ENCODE peak calls at places on chromosomes 4 and X, in six cellular contexts. H is astrocyte of the spinal cord, F is RWPE2, Q is heart left ventricle, Y is brain microvascular endothelial cell, E is lung. S is an unnamed sample.

GRCh38 chr4:95431678-95432077 is 117.1 kb downstream of the UNC5C start:
- DNase-seq in H (no peak), F (no peak), Q (no peak), Y (no peak), E (no peak), S (no peak)

GRCh38 chr4:80266267-80266901 is at the start of gene FGF5:
- DNase-seq in H (peak; percentile 94), F (peak; percentile 87), Q (peak; percentile 32), Y (peak; percentile 90), E (no peak), S (peak; percentile 90)

GRCh38 chrX:103453655-103454054 is 65.6 kb downstream of the RAB40A start:
- DNase-seq in H (peak; percentile 89), F (no peak), Q (no peak), Y (peak; percentile 89), E (no peak), S (peak; percentile 98)

GRCh38 chr4:44146516-44146915 is 302.1 kb downstream of the KCTD8 start:
- DNase-seq in H (no peak), F (no peak), Q (no peak), Y (no peak), E (no peak), S (peak; percentile 5)

GRCh38 chrX:11287505-11287904 is 5.7 kb upstream of the AMELX start:
- DNase-seq in H (no peak), F (no peak), Q (no peak), Y (no peak), E (no peak), S (peak; percentile 50)

GRCh38 chr4:121213940-121214339 is 49.8 kb upstream of the TNIP3 start:
- DNase-seq in H (no peak), F (no peak), Q (no peak), Y (no peak), E (no peak), S (no peak)

GRCh38 chrX:63657821-63658220 is 127.2 kb downstream of the ARHGEF9 start:
- DNase-seq in H (peak; percentile 76), F (peak; percentile 53), Q (peak; percentile 47), Y (peak; percentile 89), E (peak; percentile 53), S (peak; percentile 75)

GRCh38 chrX:30910124-30910860 is 21.2 kb upstream of the TAB3 start:
- DNase-seq in H (peak; percentile 69), F (no peak), Q (no peak), Y (peak; percentile 24), E (no peak), S (peak; percentile 12)

GRCh38 chr4:153345011-153345981 is 808 bp downstream of the MND1 start:
- DNase-seq in H (peak; percentile 63), F (peak; percentile 57), Q (peak; percentile 9), Y (peak; percentile 38), E (peak; percentile 33), S (peak; percentile 69)

GRCh38 chr4:40482985-40483647 is 146.5 kb downstream of the RBM47 start:
- DNase-seq in H (no peak), F (no peak), Q (no peak), Y (no peak), E (no peak), S (no peak)

GRCh38 chr4:70153937-70154336 is at the start of gene PRR27:
- DNase-seq in H (no peak), F (no peak), Q (no peak), Y (no peak), E (no peak), S (no peak)

GRCh38 chr4:77481856-77482255 is 123.8 kb upstream of the CXCL13 start:
- DNase-seq in H (no peak), F (no peak), Q (no peak), Y (no peak), E (no peak), S (peak; percentile 37)

GRCh38 chr4:6657242-6658203 is 17.0 kb downstream of the MRFAP1 start:
- DNase-seq in H (no peak), F (no peak), Q (no peak), Y (no peak), E (no peak), S (no peak)

GRCh38 chrX:156000361-156000926 is 2.9 kb downstream of the IL9R start:
- DNase-seq in H (no peak), F (no peak), Q (no peak), Y (no peak), E (no peak), S (no peak)

GRCh38 chrX:117989512-117989911 is 127.1 kb downstream of the KLHL13 start:
- DNase-seq in H (no peak), F (no peak), Q (no peak), Y (no peak), E (no peak), S (no peak)

GRCh38 chr4:108030332-108030731 is 40.6 kb downstream of the HADH start:
- DNase-seq in H (peak; percentile 76), F (no peak), Q (no peak), Y (peak; percentile 78), E (no peak), S (peak; percentile 78)

GRCh38 chr4:66640216-66640615 is 905.1 kb downstream of the CENPC start:
- DNase-seq in H (no peak), F (no peak), Q (no peak), Y (no peak), E (no peak), S (no peak)

GRCh38 chrX:11641368-11641767 is 24.4 kb downstream of the ARHGAP6 start:
- DNase-seq in H (no peak), F (no peak), Q (no peak), Y (no peak), E (no peak), S (peak; percentile 27)

GRCh38 chr4:83054928-83055327 is 19.9 kb downstream of the COPS4 start:
- DNase-seq in H (peak; percentile 16), F (no peak), Q (no peak), Y (no peak), E (no peak), S (peak; percentile 41)

GRCh38 chrX:30653415-30654131 is at the start of gene GK:
- DNase-seq in H (no peak), F (no peak), Q (no peak), Y (no peak), E (no peak), S (no peak)

GRCh38 chr4:38957239-38957815 is 74.9 kb downstream of the TMEM156 start:
- DNase-seq in H (no peak), F (no peak), Q (no peak), Y (no peak), E (no peak), S (no peak)

GRCh38 chrX:84729809-84730208 is 227.6 kb upstream of the HDX start:
- DNase-seq in H (peak; percentile 10), F (no peak), Q (no peak), Y (no peak), E (no peak), S (peak; percentile 52)

GRCh38 chr4:167234388-167234881 is at the start of gene SPOCK3:
- DNase-seq in H (peak; percentile 39), F (peak; percentile 52), Q (peak; percentile 17), Y (peak; percentile 4), E (peak; percentile 32), S (peak; percentile 16)

GRCh38 chr4:173485164-173485563 is 44.9 kb downstream of the HAND2 start:
- DNase-seq in H (no peak), F (no peak), Q (no peak), Y (no peak), E (no peak), S (peak; percentile 80)

GRCh38 chrX:151724563-151725337 is 8.9 kb downstream of the FATE1 start:
- DNase-seq in H (no peak), F (no peak), Q (no peak), Y (no peak), E (no peak), S (no peak)

DNA sequence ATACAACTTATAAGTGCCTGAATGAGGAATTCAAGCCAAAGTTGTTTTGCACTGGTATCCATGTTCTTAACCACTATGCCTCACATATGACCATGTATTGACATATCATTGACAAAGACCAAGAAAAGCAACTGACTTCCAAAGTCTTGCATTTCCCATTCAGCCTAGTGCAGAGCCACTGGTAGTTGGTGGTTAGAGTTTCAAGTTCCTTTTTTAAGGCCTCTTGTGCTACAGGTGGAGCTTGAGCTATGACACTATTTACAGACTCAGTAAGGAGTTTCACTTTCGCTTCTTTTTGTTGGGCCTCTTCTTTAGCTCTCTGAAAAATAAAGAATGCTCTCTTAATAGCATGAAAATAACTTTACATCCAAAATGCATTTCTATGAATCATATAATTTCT is 763.0 kb downstream of the DMD start:
- DNase-seq in H (no peak), F (no peak), Q (no peak), Y (no peak), E (no peak), S (no peak)
- H3K4me3 ChIP-seq in H (no peak overlapping the region), F (no peak overlapping the region), Q (no peak overlapping the region), Y (no peak overlapping the region), E (no peak overlapping the region), S (no peak overlapping the region)

DNA sequence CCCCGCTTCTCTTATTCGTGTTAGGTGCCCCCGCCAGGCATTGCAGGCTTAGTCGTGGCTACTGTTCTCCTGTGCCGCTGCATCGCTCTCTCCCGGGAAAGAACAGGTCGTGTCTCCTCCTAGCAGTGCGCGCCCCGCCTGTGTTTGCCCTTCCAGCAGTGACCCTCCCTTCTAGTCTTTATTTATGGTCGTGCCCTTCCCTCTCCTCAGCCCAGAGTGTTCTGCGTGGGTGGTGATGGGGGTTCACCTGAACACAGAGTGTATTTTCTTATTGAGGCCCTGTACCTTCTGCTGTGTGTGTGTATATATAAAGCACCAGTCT is 15.2 kb downstream of the USP11 start:
- DNase-seq in H (no peak), F (no peak), Q (no peak), Y (no peak), E (no peak), S (no peak)
- TF ChIP-seq CTCF in H (no peak), F (no peak), Q (no peak), Y (no peak), E (no peak), S (no peak)

DNA sequence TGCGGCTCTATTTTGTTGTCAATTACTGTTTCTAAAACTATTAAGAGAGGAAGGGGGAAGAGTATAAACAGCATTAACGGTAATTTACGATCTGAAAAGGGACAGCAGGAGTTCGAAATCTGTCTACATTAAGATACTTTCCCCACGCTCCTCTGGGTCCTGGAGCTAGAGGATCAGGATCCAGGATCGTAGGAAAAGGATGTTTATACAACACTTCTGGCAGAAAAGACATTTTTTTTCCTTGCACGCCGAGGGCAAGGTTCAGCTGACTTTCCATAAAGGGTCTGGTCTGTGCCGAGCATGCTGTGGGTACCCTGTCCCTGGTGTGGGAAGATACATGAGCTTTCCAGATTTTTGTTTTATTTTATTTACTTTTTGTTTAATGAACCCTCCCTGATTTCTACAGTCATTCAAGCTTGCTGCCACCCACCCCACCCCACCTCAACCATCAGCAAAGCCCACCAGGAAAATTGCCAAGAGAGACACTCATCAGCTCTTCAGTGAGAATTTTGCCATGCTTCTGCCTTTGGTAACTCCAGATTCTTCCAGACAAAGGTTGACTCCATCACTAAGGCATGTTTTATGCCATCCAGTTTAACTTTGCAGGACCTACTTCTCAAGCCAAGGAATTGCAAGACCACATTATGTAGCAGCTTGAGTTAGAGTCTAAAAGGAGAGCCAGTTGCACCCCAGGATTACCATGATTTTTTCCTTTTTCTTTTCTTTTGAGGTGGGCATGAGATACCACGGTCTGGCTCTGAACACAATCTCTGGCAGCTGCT is 188.1 kb downstream of the QDPR start:
- DNase-seq in H (no peak), F (no peak), Q (no peak), Y (no peak), E (no peak), S (no peak)
- H3K4me3 ChIP-seq in H (no peak overlapping the region), F (no peak overlapping the region), Q (no peak overlapping the region), Y (no peak overlapping the region), E (no peak overlapping the region), S (no peak overlapping the region)

DNA sequence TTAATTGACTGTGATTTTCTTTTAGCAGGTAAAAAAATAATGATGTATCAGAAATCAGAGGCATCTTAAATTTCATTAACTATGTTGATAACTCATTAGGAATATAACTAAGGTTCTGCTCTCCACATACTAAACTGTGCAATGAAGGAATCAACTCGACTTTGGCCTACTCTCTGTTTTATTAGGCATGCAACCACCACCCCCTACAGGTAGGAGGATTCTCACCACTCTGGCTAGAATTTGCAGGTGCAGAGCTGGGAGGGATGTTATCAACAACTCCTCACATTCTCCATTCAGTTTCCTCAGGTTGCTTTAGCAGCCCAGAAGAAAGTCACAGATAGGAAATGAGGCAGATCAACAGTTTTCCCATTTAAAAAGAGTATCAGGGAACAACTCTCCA is 160.1 kb downstream of the COX18 start:
- DNase-seq in H (no peak), F (no peak), Q (no peak), Y (no peak), E (no peak), S (no peak)
- TF ChIP-seq CTCF in H (peak; percentile 21), F (no peak), Q (no peak), Y (peak; percentile 59), E (no peak), S (no peak)